ENCODE peak calls at places on chromosome 19, in five cellular contexts. R is breast epithelium, K is colonic mucosa, Y is endodermal cell, B is tibial artery. G is an unnamed sample.

GRCh38 chr19:35213678-35214632 is 14.6 kb downstream of the FAM187B start:
- DNase-seq in K (peak; percentile 86), B (peak; percentile 76), R (peak; percentile 74), Y (peak; percentile 11), G (peak; percentile 70)

GRCh38 chr19:53868091-53868891 is 608 bp downstream of the MYADM start:
- DNase-seq in R (peak; percentile 66), B (peak; percentile 80), Y (peak; percentile 81), K (peak; percentile 70), G (peak; percentile 50)

GRCh38 chr19:13043285-13043684 is 48.0 kb downstream of the NFIX start:
- DNase-seq in B (no peak), Y (no peak), R (no peak), K (no peak), G (no peak)

GRCh38 chr19:45403781-45404556 is 900 bp downstream of the PPP1R13L start:
- DNase-seq in Y (peak; percentile 97), K (peak; percentile 82), B (no peak), R (peak; percentile 72), G (peak; percentile 65)

GRCh38 chr19:17848598-17849292 is 963 bp upstream of the JAK3 start:
- DNase-seq in K (no peak), Y (no peak), B (no peak), R (peak; percentile 52), G (no peak)

GRCh38 chr19:50677636-50678035 is 28.4 kb downstream of the C19orf81 start:
- DNase-seq in Y (no peak), B (no peak), R (no peak), K (no peak), G (no peak)

GRCh38 chr19:56124578-56124977 is 3.5 kb upstream of the ZNF787 start:
- DNase-seq in B (no peak), K (no peak), R (no peak), Y (no peak), G (no peak)

GRCh38 chr19:13841339-13842293 is 35.3 kb upstream of the NANOS3 start:
- DNase-seq in Y (peak; percentile 63), B (peak; percentile 86), K (peak; percentile 82), R (peak; percentile 91), G (no peak)

GRCh38 chr19:6590458-6591319 is at the start of gene CD70:
- DNase-seq in B (no peak), K (no peak), Y (peak; percentile 91), R (no peak), G (peak; percentile 6)

GRCh38 chr19:41330946-41331678 is 21.1 kb downstream of the CCDC97 start:
- DNase-seq in R (no peak), K (no peak), Y (peak; percentile 58), B (no peak), G (no peak)

GRCh38 chr19:34666200-34666957 is 10.6 kb downstream of the SCGB2B2 start:
- DNase-seq in Y (no peak), K (no peak), B (no peak), R (no peak), G (no peak)

GRCh38 chr19:36225219-36225892 is 10.4 kb downstream of the ZNF146 start:
- DNase-seq in R (no peak), K (no peak), Y (no peak), B (no peak), G (no peak)

GRCh38 chr19:45153339-45154063 is 7.3 kb downstream of the NKPD1 start:
- DNase-seq in R (no peak), Y (peak; percentile 84), K (peak; percentile 35), B (no peak), G (peak; percentile 58)

GRCh38 chr19:38019427-38019724 is 112.4 kb downstream of the SIPA1L3 start:
- DNase-seq in B (no peak), Y (no peak), R (no peak), K (no peak), G (no peak)

GRCh38 chr19:45906221-45906620 is 3.8 kb upstream of the MYPOP start:
- DNase-seq in K (no peak), R (no peak), B (no peak), Y (no peak), G (no peak)

GRCh38 chr19:46896076-46896794 is 35.4 kb downstream of the ARHGAP35 start:
- DNase-seq in Y (no peak), B (no peak), K (no peak), R (no peak), G (no peak)

GRCh38 chr19:35211545-35212230 is 16.9 kb downstream of the FAM187B start:
- DNase-seq in B (peak; percentile 77), Y (peak; percentile 17), R (peak; percentile 58), K (peak; percentile 53), G (peak; percentile 79)

GRCh38 chr19:28737021-28737525 is 475.9 kb downstream of the UQCRFS1 start:
- DNase-seq in R (no peak), Y (no peak), K (no peak), B (no peak), G (no peak)

GRCh38 chr19:47186337-47187022 is 44.5 kb downstream of the BBC3 start:
- DNase-seq in R (no peak), K (no peak), B (no peak), Y (no peak), G (peak; percentile 86)

GRCh38 chr19:17687857-17688784 is at the start of gene UNC13A:
- DNase-seq in Y (peak; percentile 97), R (no peak), K (peak; percentile 26), B (no peak), G (peak; percentile 58)

GRCh38 chr19:22901431-22902130 is 69.5 kb downstream of the ZNF723 start:
- DNase-seq in B (no peak), K (no peak), R (no peak), Y (no peak), G (no peak)

GRCh38 chr19:39778763-39779162 is at the start of gene LEUTX:
- DNase-seq in R (no peak), Y (no peak), K (no peak), B (no peak), G (no peak)

GRCh38 chr19:30864460-30865215 is 484.6 kb downstream of the TSHZ3 start:
- DNase-seq in Y (peak; percentile 10), B (peak; percentile 60), K (no peak), R (peak; percentile 20), G (no peak)

GRCh38 chr19:6061420-6062130 is 48.7 kb downstream of the RFX2 start:
- DNase-seq in B (peak; percentile 90), R (peak; percentile 63), Y (peak; percentile 47), K (peak; percentile 39), G (peak; percentile 36)

GRCh38 chr19:43643326-43643725 is 3.7 kb upstream of the CADM4 start:
- DNase-seq in Y (no peak), K (no peak), B (no peak), R (no peak), G (no peak)

GRCh38 chr19:10510301-10510802 is 6.9 kb downstream of the S1PR5 start:
- DNase-seq in R (no peak), Y (peak; percentile 89), B (no peak), K (no peak), G (peak; percentile 46)

GRCh38 chr19:41746593-41747227 is 8.6 kb upstream of the CEACAM6 start:
- DNase-seq in B (no peak), R (no peak), K (peak; percentile 84), Y (peak; percentile 80), G (peak; percentile 39)

GRCh38 chr19:28319918-28320317 is 893.0 kb downstream of the UQCRFS1 start:
- DNase-seq in Y (no peak), B (no peak), K (no peak), R (no peak), G (no peak)

GRCh38 chr19:8360196-8360595 is 3.8 kb upstream of the ANGPTL4 start:
- DNase-seq in K (no peak), Y (no peak), R (no peak), B (no peak), G (no peak)
- H3K4me1 ChIP-seq in K (peaks cover 9% of the 10 kb centered on the region), Y (no peaks in the 10 kb centered on the region), R (peaks cover 23% of the 10 kb centered on the region), B (peaks cover 48% of the 10 kb centered on the region), G (peaks cover 13% of the 10 kb centered on the region)

DNA sequence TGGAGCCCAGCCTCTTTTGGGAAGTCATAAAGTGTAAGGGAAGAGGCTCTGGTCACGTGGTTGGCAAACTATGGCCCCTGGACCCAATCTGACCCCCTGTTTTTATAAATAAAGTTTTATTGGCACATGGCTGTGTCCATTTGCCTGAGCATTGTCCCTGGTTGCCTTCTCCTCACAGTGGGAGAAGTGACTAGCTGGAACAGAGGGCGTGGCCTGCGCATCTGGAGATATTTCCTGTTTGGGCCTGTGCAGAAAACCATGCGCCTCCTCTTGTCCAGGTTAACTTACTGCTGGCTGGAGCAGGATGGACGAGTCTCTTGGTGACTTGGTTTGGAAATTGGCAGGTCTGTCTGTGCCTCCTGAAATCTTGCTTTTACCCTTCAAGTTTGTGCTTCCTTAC is 48.3 kb downstream of the KDM4B start:
- DNase-seq in B (no peak), R (no peak), K (no peak), Y (no peak), G (no peak)
- TF ChIP-seq CTCF in B (no peak), R (no peak), K (no peak), Y (no peak), G (no peak)

GRCh38 chr19:29807178-29807577 is 4.6 kb upstream of the CCNE1 start:
- DNase-seq in R (no peak), B (no peak), K (no peak), Y (no peak), G (no peak)

GRCh38 chr19:29806098-29806866 is 5.5 kb upstream of the CCNE1 start:
- DNase-seq in B (peak; percentile 35), R (no peak), K (peak; percentile 31), Y (peak; percentile 81), G (no peak)

GRCh38 chr19:29809795-29810503 is 1.8 kb upstream of the CCNE1 start:
- DNase-seq in R (no peak), Y (no peak), B (no peak), K (no peak), G (no peak)

GRCh38 chr19:29810504-29810871 is 1.3 kb upstream of the CCNE1 start:
- DNase-seq in R (no peak), K (peak; percentile 21), Y (no peak), B (peak; percentile 55), G (no peak)

GRCh38 chr19:29807870-29808405 is 3.9 kb upstream of the CCNE1 start:
- DNase-seq in B (no peak), Y (no peak), K (no peak), R (no peak), G (no peak)
- H3K27ac ChIP-seq in B (no peak overlapping the region), Y (no peak overlapping the region), K (no peak overlapping the region), R (no peak overlapping the region), G (no peak overlapping the region)

DNA sequence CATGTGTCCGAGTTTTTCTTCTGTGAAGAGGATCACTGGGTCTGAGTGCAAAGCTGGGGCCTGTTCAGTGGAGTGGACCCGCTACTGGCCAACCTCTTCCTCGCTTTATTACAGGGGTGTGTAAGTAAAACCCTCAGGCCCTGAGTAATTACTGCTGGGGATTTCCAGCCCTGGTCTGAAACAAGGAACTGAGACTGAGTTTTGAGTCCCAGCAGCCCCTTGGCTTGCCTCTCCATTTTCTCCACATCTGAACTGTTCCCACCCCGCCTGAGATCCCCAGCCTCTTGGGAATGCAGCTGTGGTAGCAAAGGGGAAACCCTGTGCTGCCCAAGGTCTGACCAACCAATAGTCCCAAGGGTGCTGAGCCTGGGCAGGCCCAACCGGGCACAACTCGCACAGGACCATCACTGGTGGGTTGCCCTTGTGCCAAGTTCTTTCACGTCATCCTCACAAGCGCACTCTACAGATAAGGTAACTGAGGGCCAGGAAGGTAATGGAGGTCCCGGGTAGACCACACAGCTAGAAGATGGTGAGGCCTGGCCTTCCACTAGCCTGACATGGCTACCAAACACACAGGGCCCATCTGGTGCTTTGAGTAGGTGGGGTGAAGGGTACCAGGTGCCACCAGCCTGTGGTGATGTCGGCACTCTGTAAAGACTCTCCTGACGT is 13.7 kb upstream of the SLC35E1 start:
- DNase-seq in B (no peak), Y (no peak), R (no peak), K (peak; percentile 39), G (no peak)
- H3K4me1 ChIP-seq in B (peaks cover 72% of the 10 kb centered on the region), Y (peaks cover 27% of the 10 kb centered on the region), R (peaks cover 51% of the 10 kb centered on the region), K (peaks cover 48% of the 10 kb centered on the region), G (peaks cover 81% of the 10 kb centered on the region)